ENCODE peak calls at places on chromosomes 3 and 15, in five cellular contexts. J, T, K, L and F are unnamed samples.

GRCh38 chr3:186930639-186931486 is 537 bp downstream of the ST6GAL1 start:
- DNase-seq in J (peak), K (peak), T (no peak), L (no peak), F (peak)

GRCh38 chr3:172176385-172176784 is 137.0 kb downstream of the FNDC3B start:
- DNase-seq in L (no peak), T (no peak), K (no peak), J (no peak), F (no peak)

GRCh38 chr3:97230486-97230885 is 416.1 kb downstream of the EPHA6 start:
- DNase-seq in L (no peak), K (no peak), J (no peak), T (no peak), F (no peak)

GRCh38 chr15:36301931-36302330 is 277.5 kb upstream of the CDIN1 start:
- DNase-seq in T (no peak), L (no peak), J (no peak), K (no peak), F (no peak)

GRCh38 chr15:48536681-48537091 is 108.8 kb downstream of the FBN1 start:
- DNase-seq in T (no peak), L (no peak), J (peak), K (no peak), F (peak)

GRCh38 chr3:123336001-123336400 is 112.9 kb downstream of the ADCY5 start:
- DNase-seq in J (no peak), K (no peak), T (no peak), L (no peak), F (no peak)

GRCh38 chr15:33234019-33234418 is 39.5 kb upstream of the FMN1 start:
- DNase-seq in J (peak), K (no peak), T (no peak), L (peak), F (peak)

GRCh38 chr3:186909078-186909853 is 21.1 kb upstream of the ST6GAL1 start:
- DNase-seq in J (no peak), K (no peak), L (no peak), T (no peak), F (no peak)

GRCh38 chr3:51677358-51677757 is 6.3 kb downstream of the TEX264 start:
- DNase-seq in J (no peak), L (no peak), K (no peak), T (no peak), F (no peak)

GRCh38 chr3:143822374-143822773 is 25.9 kb downstream of the SLC9A9 start:
- DNase-seq in T (no peak), K (no peak), L (no peak), J (no peak), F (no peak)

GRCh38 chr3:157868168-157868567 is 238.1 kb downstream of the SHOX2 start:
- DNase-seq in T (no peak), K (no peak), J (peak), L (no peak), F (no peak)

GRCh38 chr15:22265056-22265945 is 185.0 kb downstream of the OR4M2 start:
- DNase-seq in T (no peak), L (no peak), K (no peak), J (no peak), F (no peak)

GRCh38 chr15:43168192-43169107 is 16.8 kb upstream of the CCNDBP1 start:
- DNase-seq in T (peak), J (peak), K (no peak), L (peak), F (peak)

GRCh38 chr3:140545756-140546155 is 132.1 kb upstream of the TRIM42 start:
- DNase-seq in J (no peak), T (no peak), L (no peak), K (no peak), F (no peak)

GRCh38 chr3:25664066-25664809 is 469 bp downstream of the TOP2B start:
- DNase-seq in T (peak), J (peak), L (peak), K (no peak), F (no peak)